ENCODE peak calls at places on chromosomes 12 and 14, in seven cellular contexts. P, E, X, B, D, G and M are unnamed samples.

GRCh38 chr14:37453985-37454384 is 141.1 kb downstream of the FOXA1 start:
- DNase-seq in D (no peak), B (no peak), E (no peak), G (no peak), X (no peak), P (no peak), M (no peak)

GRCh38 chr14:67533754-67534085 is 630 bp downstream of the PLEKHH1 start:
- DNase-seq in B (peak; percentile 57), E (peak; percentile 6), D (no peak), X (no peak), P (no peak), G (no peak), M (no peak)

GRCh38 chr12:32312049-32312670 is 87.2 kb upstream of the FGD4 start:
- DNase-seq in P (no peak), E (no peak), B (peak; percentile 68), G (peak; percentile 73), D (peak; percentile 80), X (no peak), M (no peak)

GRCh38 chr12:102694913-102695312 is 214.6 kb upstream of the IGF1 start:
- DNase-seq in P (no peak), B (no peak), G (no peak), E (no peak), D (no peak), X (no peak), M (no peak)

GRCh38 chr14:101932668-101933067 is 31.7 kb upstream of the DYNC1H1 start:
- DNase-seq in X (no peak), E (no peak), P (no peak), G (no peak), D (no peak), B (no peak), M (no peak)

GRCh38 chr12:52370906-52371608 is 3.8 kb upstream of the KRT85 start:
- DNase-seq in B (peak; percentile 25), D (no peak), G (no peak), P (no peak), X (no peak), E (no peak), M (no peak)

GRCh38 chr12:92650228-92650822 is 52.5 kb upstream of the PLEKHG7 start:
- DNase-seq in D (no peak), X (no peak), B (no peak), G (no peak), E (no peak), P (no peak), M (no peak)

GRCh38 chr12:59401862-59402261 is 194.0 kb upstream of the SLC16A7 start:
- DNase-seq in G (no peak), E (no peak), X (no peak), B (no peak), P (no peak), D (no peak), M (no peak)

GRCh38 chr14:101065246-101065645 is 161.7 kb upstream of the RTL1 start:
- DNase-seq in E (no peak), P (no peak), X (no peak), G (no peak), D (no peak), B (no peak), M (no peak)

GRCh38 chr12:52182456-52182855 is 9.4 kb downstream of the KRT80 start:
- DNase-seq in D (no peak), P (no peak), B (no peak), E (no peak), X (no peak), G (no peak), M (no peak)

GRCh38 chr12:570949-571794 is 92.1 kb downstream of the NINJ2 start:
- DNase-seq in D (peak; percentile 80), X (no peak), E (no peak), B (peak; percentile 47), P (peak; percentile 12), G (peak; percentile 93), M (peak; percentile 53)

GRCh38 chr12:57430117-57430930 is 519 bp downstream of the R3HDM2 start:
- DNase-seq in X (no peak), B (no peak), D (peak; percentile 76), P (peak; percentile 76), G (peak; percentile 15), E (peak; percentile 56), M (peak; percentile 39)

GRCh38 chr14:77204907-77205306 is 23.3 kb downstream of the TMEM63C start:
- DNase-seq in P (no peak), X (no peak), G (no peak), E (no peak), B (no peak), D (no peak), M (no peak)

GRCh38 chr12:106433055-106433454 is 75.5 kb downstream of the POLR3B start:
- DNase-seq in E (no peak), X (no peak), G (no peak), D (no peak), B (no peak), P (no peak), M (no peak)

GRCh38 chr14:51455041-51455835 is 196.5 kb upstream of the FRMD6 start:
- DNase-seq in B (no peak), P (no peak), E (no peak), D (no peak), G (no peak), X (no peak), M (no peak)

GRCh38 chr12:41680155-41680554 is 464.5 kb downstream of the GXYLT1 start:
- DNase-seq in D (no peak), X (no peak), P (no peak), B (no peak), E (no peak), G (no peak), M (no peak)

GRCh38 chr12:41683513-41683912 is 461.2 kb downstream of the GXYLT1 start:
- DNase-seq in P (no peak), E (no peak), D (no peak), G (no peak), B (no peak), X (no peak), M (no peak)

GRCh38 chr12:41681898-41682297 is 462.8 kb downstream of the GXYLT1 start:
- DNase-seq in D (peak; percentile 18), E (no peak), X (no peak), P (no peak), G (no peak), B (no peak), M (no peak)

GRCh38 chr12:41683023-41683422 is 461.7 kb downstream of the GXYLT1 start:
- DNase-seq in G (no peak), B (no peak), E (no peak), X (no peak), P (no peak), D (no peak), M (no peak)

DNA sequence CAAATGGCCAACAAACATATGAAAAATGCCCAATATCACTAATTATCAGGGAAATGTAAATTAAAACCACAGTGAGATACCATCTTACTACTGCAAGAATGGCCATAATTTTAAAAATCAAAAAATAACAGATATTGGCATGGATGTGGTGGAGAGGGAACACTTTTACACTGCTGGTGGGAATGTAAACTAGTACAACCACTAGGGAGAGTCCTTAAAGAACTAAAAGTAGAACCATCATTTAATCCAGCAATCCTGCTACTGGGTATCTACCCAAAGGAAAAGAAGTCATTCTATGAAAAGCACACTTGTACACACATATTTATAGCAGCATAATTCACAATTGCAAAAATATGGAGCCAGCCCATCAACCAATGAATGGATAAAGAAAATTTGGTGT is 459.7 kb downstream of the GXYLT1 start:
- DNase-seq in G (no peak), B (no peak), X (no peak), D (no peak), E (no peak), P (no peak), M (peak; percentile 25)
- TF ChIP-seq CTCF in G (no peak), B (no peak), X (no peak), D (no peak), E (no peak), P (no peak), M (no peak)

GRCh38 chr14:55133416-55133815 is 4.4 kb downstream of the LGALS3 start:
- DNase-seq in G (peak; percentile 34), E (no peak), B (peak; percentile 44), D (peak; percentile 32), P (no peak), X (no peak), M (no peak)

GRCh38 chr14:55129428-55130193 is 559 bp downstream of the LGALS3 start:
- DNase-seq in G (peak; percentile 72), X (peak; percentile 48), B (peak; percentile 53), D (peak; percentile 72), E (peak; percentile 64), P (peak; percentile 83), M (no peak)

GRCh38 chr14:55130194-55130550 is 1.1 kb downstream of the LGALS3 start:
- DNase-seq in X (no peak), G (peak; percentile 73), B (no peak), P (no peak), E (no peak), D (peak; percentile 75), M (peak; percentile 73)

GRCh38 chr14:55129086-55129427 is at the start of gene LGALS3:
- DNase-seq in D (peak; percentile 78), G (peak; percentile 80), P (peak; percentile 72), X (peak; percentile 62), E (peak; percentile 27), B (peak; percentile 83), M (no peak)

GRCh38 chr14:55131782-55132181 is 2.7 kb downstream of the LGALS3 start:
- DNase-seq in E (no peak), B (no peak), X (no peak), D (no peak), G (no peak), P (no peak), M (peak; percentile 14)
- TF ChIP-seq CTCF in E (no peak), B (no peak), X (no peak), D (no peak), G (no peak), P (no peak), M (peak; percentile 35)

GRCh38 chr12:124236651-124237050 is 58.2 kb upstream of the RFLNA start:
- DNase-seq in E (no peak), B (no peak), D (no peak), P (no peak), X (no peak), G (peak; percentile 89), M (peak; percentile 82)
- TF ChIP-seq CTCF in E (no peak), B (no peak), D (no peak), P (no peak), X (no peak), G (no peak), M (no peak)

GRCh38 chr12:8911606-8912268 is 2.6 kb upstream of the PHC1 start:
- DNase-seq in E (no peak), G (no peak), X (no peak), P (no peak), B (no peak), D (peak; percentile 88), M (peak; percentile 29)

GRCh38 chr12:8913702-8914032 is 642 bp upstream of the PHC1 start:
- DNase-seq in B (no peak), G (no peak), E (no peak), D (no peak), X (no peak), P (no peak), M (no peak)

GRCh38 chr12:8914716-8915526 is 612 bp downstream of the PHC1 start:
- DNase-seq in G (peak; percentile 72), P (peak; percentile 65), B (peak; percentile 80), E (peak; percentile 68), D (peak; percentile 78), X (peak; percentile 40), M (no peak)

GRCh38 chr12:8909752-8910151 is 4.6 kb upstream of the PHC1 start:
- DNase-seq in P (no peak), D (no peak), X (no peak), G (no peak), B (no peak), E (no peak), M (no peak)

DNA sequence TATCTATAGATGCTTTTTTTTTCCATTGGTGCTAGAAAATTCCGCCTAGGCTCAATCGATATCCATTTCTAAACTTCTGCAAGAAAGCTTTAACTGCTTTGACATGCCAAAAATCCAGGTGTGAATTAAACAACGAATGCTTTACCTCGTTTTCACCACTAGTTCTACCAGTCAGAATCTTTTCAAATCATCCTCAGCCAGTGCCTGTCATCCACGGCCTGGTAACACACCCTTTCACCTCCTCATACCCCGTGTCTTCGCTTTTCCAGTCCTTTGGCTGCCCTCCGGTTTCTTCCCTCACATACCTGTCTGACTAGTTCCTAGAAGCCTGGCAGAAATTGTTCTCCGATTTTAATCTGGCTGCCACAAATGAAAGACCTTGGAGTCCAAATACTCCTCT is 1.4 kb upstream of the PHC1 start:
- DNase-seq in P (no peak), D (peak; percentile 81), G (peak; percentile 80), X (peak; percentile 13), B (peak; percentile 42), E (peak; percentile 12), M (peak; percentile 70)
- TF ChIP-seq CTCF in P (no peak), D (no peak), G (peak; percentile 48), X (no peak), B (peak; percentile 38), E (peak; percentile 41), M (peak; percentile 48)